ENCODE peak calls at places on chromosomes 13 and 19, in six cellular contexts. One of them, this sample, is unnamed.

GRCh38 chr19:31232871-31233270 is 116.4 kb downstream of the TSHZ3 start:
- DNase-seq in heart left ventricle: no peak
- DNase-seq in stimulated activated CD4-positive, alpha-beta T cell treated with anti-CD3 and anti-CD28 coated beads, Interleukin-2, amount 100 ng/mL, for 48 hours: no peak
- DNase-seq in neuronal stem cell: no peak
- DNase-seq in stimulated activated CD8-positive, alpha-beta memory T cell treated with anti-CD3 and anti-CD28 coated beads, Interleukin-15, amount 100 ng/mL, for 24 hours: no peak
- DNase-seq in stimulated activated naive CD8-positive, alpha-beta T cell treated with anti-CD3 and anti-CD28 coated beads, Interleukin-15, amount 100 ng/mL, for 72 hours: no peak
- DNase-seq in this sample: no peak

GRCh38 chr19:39236527-39236926 is 8.3 kb downstream of the IFNL3 start:
- DNase-seq in heart left ventricle: no peak
- DNase-seq in stimulated activated CD4-positive, alpha-beta T cell treated with anti-CD3 and anti-CD28 coated beads, Interleukin-2, amount 100 ng/mL, for 48 hours: no peak
- DNase-seq in neuronal stem cell: no peak
- DNase-seq in stimulated activated CD8-positive, alpha-beta memory T cell treated with anti-CD3 and anti-CD28 coated beads, Interleukin-15, amount 100 ng/mL, for 24 hours: no peak
- DNase-seq in stimulated activated naive CD8-positive, alpha-beta T cell treated with anti-CD3 and anti-CD28 coated beads, Interleukin-15, amount 100 ng/mL, for 72 hours: peak; percentile 63
- DNase-seq in this sample: no peak

GRCh38 chr19:18049390-18049789 is 37.3 kb downstream of the IL12RB1 start:
- DNase-seq in heart left ventricle: peak; percentile 97
- DNase-seq in stimulated activated CD4-positive, alpha-beta T cell treated with anti-CD3 and anti-CD28 coated beads, Interleukin-2, amount 100 ng/mL, for 48 hours: no peak
- DNase-seq in neuronal stem cell: no peak
- DNase-seq in stimulated activated CD8-positive, alpha-beta memory T cell treated with anti-CD3 and anti-CD28 coated beads, Interleukin-15, amount 100 ng/mL, for 24 hours: no peak
- DNase-seq in stimulated activated naive CD8-positive, alpha-beta T cell treated with anti-CD3 and anti-CD28 coated beads, Interleukin-15, amount 100 ng/mL, for 72 hours: no peak
- DNase-seq in this sample: no peak

GRCh38 chr13:93517658-93518057 is 291.1 kb downstream of the GPC6 start:
- DNase-seq in heart left ventricle: no peak
- DNase-seq in stimulated activated CD4-positive, alpha-beta T cell treated with anti-CD3 and anti-CD28 coated beads, Interleukin-2, amount 100 ng/mL, for 48 hours: no peak
- DNase-seq in neuronal stem cell: no peak
- DNase-seq in stimulated activated CD8-positive, alpha-beta memory T cell treated with anti-CD3 and anti-CD28 coated beads, Interleukin-15, amount 100 ng/mL, for 24 hours: no peak
- DNase-seq in stimulated activated naive CD8-positive, alpha-beta T cell treated with anti-CD3 and anti-CD28 coated beads, Interleukin-15, amount 100 ng/mL, for 72 hours: no peak
- DNase-seq in this sample: no peak

GRCh38 chr13:112859817-112860190 is 109.2 kb upstream of the MCF2L start:
- DNase-seq in heart left ventricle: no peak
- DNase-seq in stimulated activated CD4-positive, alpha-beta T cell treated with anti-CD3 and anti-CD28 coated beads, Interleukin-2, amount 100 ng/mL, for 48 hours: no peak
- DNase-seq in neuronal stem cell: no peak
- DNase-seq in stimulated activated CD8-positive, alpha-beta memory T cell treated with anti-CD3 and anti-CD28 coated beads, Interleukin-15, amount 100 ng/mL, for 24 hours: no peak
- DNase-seq in stimulated activated naive CD8-positive, alpha-beta T cell treated with anti-CD3 and anti-CD28 coated beads, Interleukin-15, amount 100 ng/mL, for 72 hours: no peak
- DNase-seq in this sample: no peak

GRCh38 chr19:16115309-16116039 is 3.8 kb downstream of the RAB8A start:
- DNase-seq in heart left ventricle: no peak
- DNase-seq in stimulated activated CD4-positive, alpha-beta T cell treated with anti-CD3 and anti-CD28 coated beads, Interleukin-2, amount 100 ng/mL, for 48 hours: no peak
- DNase-seq in neuronal stem cell: no peak
- DNase-seq in stimulated activated CD8-positive, alpha-beta memory T cell treated with anti-CD3 and anti-CD28 coated beads, Interleukin-15, amount 100 ng/mL, for 24 hours: no peak
- DNase-seq in stimulated activated naive CD8-positive, alpha-beta T cell treated with anti-CD3 and anti-CD28 coated beads, Interleukin-15, amount 100 ng/mL, for 72 hours: no peak
- DNase-seq in this sample: no peak

GRCh38 chr19:54459282-54460229 is 4.0 kb downstream of the LENG9 start:
- DNase-seq in heart left ventricle: no peak
- DNase-seq in stimulated activated CD4-positive, alpha-beta T cell treated with anti-CD3 and anti-CD28 coated beads, Interleukin-2, amount 100 ng/mL, for 48 hours: no peak
- DNase-seq in neuronal stem cell: no peak
- DNase-seq in stimulated activated CD8-positive, alpha-beta memory T cell treated with anti-CD3 and anti-CD28 coated beads, Interleukin-15, amount 100 ng/mL, for 24 hours: no peak
- DNase-seq in stimulated activated naive CD8-positive, alpha-beta T cell treated with anti-CD3 and anti-CD28 coated beads, Interleukin-15, amount 100 ng/mL, for 72 hours: no peak
- DNase-seq in this sample: no peak

GRCh38 chr19:9808855-9809646 is 9.8 kb downstream of the FBXL12 start:
- DNase-seq in heart left ventricle: no peak
- DNase-seq in stimulated activated CD4-positive, alpha-beta T cell treated with anti-CD3 and anti-CD28 coated beads, Interleukin-2, amount 100 ng/mL, for 48 hours: no peak
- DNase-seq in neuronal stem cell: no peak
- DNase-seq in stimulated activated CD8-positive, alpha-beta memory T cell treated with anti-CD3 and anti-CD28 coated beads, Interleukin-15, amount 100 ng/mL, for 24 hours: no peak
- DNase-seq in stimulated activated naive CD8-positive, alpha-beta T cell treated with anti-CD3 and anti-CD28 coated beads, Interleukin-15, amount 100 ng/mL, for 72 hours: no peak
- DNase-seq in this sample: no peak

GRCh38 chr13:37934339-37935191 is 65.0 kb upstream of the TRPC4 start:
- DNase-seq in heart left ventricle: peak; percentile 58
- DNase-seq in stimulated activated CD4-positive, alpha-beta T cell treated with anti-CD3 and anti-CD28 coated beads, Interleukin-2, amount 100 ng/mL, for 48 hours: no peak
- DNase-seq in neuronal stem cell: no peak
- DNase-seq in stimulated activated CD8-positive, alpha-beta memory T cell treated with anti-CD3 and anti-CD28 coated beads, Interleukin-15, amount 100 ng/mL, for 24 hours: no peak
- DNase-seq in stimulated activated naive CD8-positive, alpha-beta T cell treated with anti-CD3 and anti-CD28 coated beads, Interleukin-15, amount 100 ng/mL, for 72 hours: no peak
- DNase-seq in this sample: no peak

GRCh38 chr19:50300051-50300450 is 29.1 kb downstream of the KCNC3 start:
- DNase-seq in heart left ventricle: no peak
- DNase-seq in stimulated activated CD4-positive, alpha-beta T cell treated with anti-CD3 and anti-CD28 coated beads, Interleukin-2, amount 100 ng/mL, for 48 hours: no peak
- DNase-seq in neuronal stem cell: no peak
- DNase-seq in stimulated activated CD8-positive, alpha-beta memory T cell treated with anti-CD3 and anti-CD28 coated beads, Interleukin-15, amount 100 ng/mL, for 24 hours: no peak
- DNase-seq in stimulated activated naive CD8-positive, alpha-beta T cell treated with anti-CD3 and anti-CD28 coated beads, Interleukin-15, amount 100 ng/mL, for 72 hours: no peak
- DNase-seq in this sample: no peak